ENCODE peak calls at places on chromosome 9, in five cellular contexts. C is Calu3; J is activated CD4-positive, alpha-beta T cell treated with anti-CD3 and anti-CD28 coated beads for 24 hours; D is kidney tubule cell; L is aorta. N is an unnamed sample.

GRCh38 chr9:75683591-75683990 is 206.9 kb upstream of the PCSK5 start:
- DNase-seq in C (no peak), J (no peak), D (peak), L (no peak), N (no peak)

GRCh38 chr9:27711241-27711640 is 138.0 kb upstream of the C9orf72 start:
- DNase-seq in C (no peak), J (no peak), D (no peak), L (no peak), N (no peak)

GRCh38 chr9:78133751-78134150 is 102.1 kb upstream of the CEP78 start:
- DNase-seq in C (peak), J (no peak), D (peak), L (no peak), N (no peak)

GRCh38 chr9:130868230-130868629 is 28.4 kb downstream of the QRFP start:
- DNase-seq in C (no peak), J (no peak), D (no peak), L (no peak), N (no peak)

GRCh38 chr9:124302921-124303320 is 45.2 kb downstream of the NEK6 start:
- DNase-seq in C (no peak), J (no peak), D (no peak), L (no peak), N (no peak)

GRCh38 chr9:33180526-33181184 is 13.5 kb upstream of the B4GALT1 start:
- DNase-seq in C (no peak), J (no peak), D (no peak), L (no peak), N (no peak)

GRCh38 chr9:2281031-2281802 is 266.1 kb downstream of the SMARCA2 start:
- DNase-seq in C (peak), J (no peak), D (peak), L (no peak), N (no peak)

GRCh38 chr9:14373726-14374125 is 59.8 kb upstream of the NFIB start:
- DNase-seq in C (no peak), J (no peak), D (no peak), L (no peak), N (no peak)

GRCh38 chr9:123542435-123543225 is 186.6 kb downstream of the CRB2 start:
- DNase-seq in C (no peak), J (no peak), D (no peak), L (no peak), N (no peak)

GRCh38 chr9:88438819-88439218 is 50.6 kb downstream of the SPIN1 start:
- DNase-seq in C (no peak), J (no peak), D (no peak), L (no peak), N (no peak)

GRCh38 chr9:12880406-12881016 is 105.7 kb downstream of the LURAP1L start:
- DNase-seq in C (no peak), J (no peak), D (no peak), L (no peak), N (no peak)

GRCh38 chr9:124783830-124784229 is 6.9 kb downstream of the OLFML2A start:
- DNase-seq in C (no peak), J (no peak), D (no peak), L (no peak), N (no peak)

GRCh38 chr9:126329476-126330275 is 3.0 kb downstream of the MVB12B start:
- DNase-seq in C (no peak), J (no peak), D (no peak), L (no peak), N (no peak)

GRCh38 chr9:118401551-118401950 is 697.3 kb downstream of the TLR4 start:
- DNase-seq in C (no peak), J (no peak), D (peak), L (no peak), N (no peak)

GRCh38 chr9:120845255-120845654 is 2.5 kb upstream of the PSMD5 start:
- DNase-seq in C (no peak), J (peak), D (no peak), L (no peak), N (no peak)

GRCh38 chr9:125437771-125438221 is 176.2 kb downstream of the GAPVD1 start:
- DNase-seq in C (no peak), J (no peak), D (no peak), L (no peak), N (no peak)

GRCh38 chr9:134390947-134391318 is 64.7 kb downstream of the RXRA start:
- DNase-seq in C (no peak), J (no peak), D (no peak), L (no peak), N (no peak)

GRCh38 chr9:75941066-75941465 is 50.6 kb downstream of the PCSK5 start:
- DNase-seq in C (no peak), J (no peak), D (no peak), L (no peak), N (no peak)

GRCh38 chr9:32431940-32432555 is 47.6 kb downstream of the ACO1 start:
- DNase-seq in C (peak), J (peak), D (peak), L (no peak), N (peak)

GRCh38 chr9:27880135-27880534 is 306.9 kb upstream of the C9orf72 start:
- DNase-seq in C (no peak), J (no peak), D (no peak), L (no peak), N (no peak)

GRCh38 chr9:137189297-137190295 is 1.1 kb downstream of the SSNA1 start:
- DNase-seq in C (no peak), J (no peak), D (no peak), L (no peak), N (no peak)

GRCh38 chr9:36158917-36159316 is 10.3 kb upstream of the CCIN start:
- DNase-seq in C (no peak), J (no peak), D (no peak), L (no peak), N (no peak)

GRCh38 chr9:4344946-4345345 is 45.1 kb upstream of the GLIS3 start:
- DNase-seq in C (no peak), J (peak), D (peak), L (no peak), N (no peak)

GRCh38 chr9:76866689-76867088 is 39.2 kb downstream of the PRUNE2 start:
- DNase-seq in C (peak), J (no peak), D (peak), L (peak), N (no peak)

GRCh38 chr9:19757745-19758144 is 31.1 kb downstream of the SLC24A2 start:
- DNase-seq in C (no peak), J (no peak), D (no peak), L (no peak), N (no peak)

GRCh38 chr9:69172895-69173294 is 1.2 kb upstream of the TJP2 start:
- DNase-seq in C (no peak), J (no peak), D (no peak), L (no peak), N (no peak)

GRCh38 chr9:9612270-9612669 is 1000.5 kb downstream of the PTPRD start:
- DNase-seq in C (no peak), J (no peak), D (no peak), L (no peak), N (no peak)

GRCh38 chr9:129336601-129337286 is 158.7 kb upstream of the IER5L start:
- DNase-seq in C (peak), J (peak), D (peak), L (no peak), N (no peak)

GRCh38 chr9:14271078-14271673 is 42.8 kb downstream of the NFIB start:
- DNase-seq in C (no peak), J (no peak), D (peak), L (peak), N (peak)

GRCh38 chr9:37621299-37621934 is 29.0 kb upstream of the TOMM5 start:
- DNase-seq in C (no peak), J (no peak), D (no peak), L (no peak), N (no peak)

GRCh38 chr9:131995382-131995781 is 84.3 kb downstream of the MED27 start:
- DNase-seq in C (no peak), J (no peak), D (peak), L (no peak), N (no peak)

GRCh38 chr9:137216188-137216965 is 5.7 kb downstream of the RNF208 start:
- DNase-seq in C (no peak), J (no peak), D (no peak), L (no peak), N (no peak)

GRCh38 chr9:133258061-133259015 is 16.7 kb downstream of the ABO start:
- DNase-seq in C (no peak), J (no peak), D (peak), L (no peak), N (no peak)

GRCh38 chr9:18473551-18474279 is at the start of gene ADAMTSL1:
- DNase-seq in C (no peak), J (no peak), D (peak), L (peak), N (peak)

GRCh38 chr9:32426278-32426939 is 42.0 kb downstream of the ACO1 start:
- DNase-seq in C (peak), J (no peak), D (peak), L (no peak), N (no peak)

GRCh38 chr9:89312154-89312616 is 1.2 kb downstream of the CKS2 start:
- DNase-seq in C (no peak), J (no peak), D (peak), L (no peak), N (no peak)

N was measured in sigmoid colon.